ENCODE peak calls at places on chromosome 14, in nine cellular contexts. U is gastrocnemius medialis; D is uterus; M is aorta; X is naive thymus-derived CD4-positive, alpha-beta T cell; L is HCT116; R is spleen; G is tibial artery; Z is sigmoid colon. Q is an unnamed sample. For H3K27me3, the result is how much of the 10 kb centered on the place peaks cover.

GRCh38 chr14:52977798-52978197 is 26.9 kb upstream of the FERMT2 start:
- DNase-seq in U (no peak), D (no peak), M (no peak), X (no peak), L (no peak), R (no peak), G (no peak), Z (no peak), Q (no peak)

GRCh38 chr14:63203618-63204406 is 431 bp upstream of the RHOJ start:
- DNase-seq in U (peak), D (peak), M (peak), X (no peak), L (no peak), R (peak), G (peak), Z (peak), Q (peak)

GRCh38 chr14:102917469-102918211 is 4.8 kb upstream of the AMN start:
- DNase-seq in U (no peak), D (no peak), M (peak), X (peak), L (peak), R (peak), G (peak), Z (no peak), Q (peak)

GRCh38 chr14:73744874-73745529 is 30.8 kb upstream of the PNMA1 start:
- DNase-seq in U (no peak), D (no peak), M (no peak), X (no peak), L (peak), R (peak), G (no peak), Z (peak), Q (no peak)

GRCh38 chr14:106622200-106622745 is 1095.9 kb downstream of the TMEM121 start:
- DNase-seq in U (no peak), D (no peak), M (no peak), X (peak), L (no peak), R (no peak), G (no peak), Z (no peak), Q (no peak)

GRCh38 chr14:36451346-36452065 is 68.5 kb downstream of the NKX2-1 start:
- DNase-seq in U (no peak), D (no peak), M (no peak), X (no peak), L (no peak), R (no peak), G (no peak), Z (no peak), Q (no peak)

GRCh38 chr14:100051103-100051502 is 14.1 kb upstream of the EVL start:
- DNase-seq in U (no peak), D (no peak), M (no peak), X (no peak), L (no peak), R (no peak), G (no peak), Z (no peak), Q (no peak)

GRCh38 chr14:30621354-30621953 is 665 bp upstream of the SCFD1 start:
- DNase-seq in U (no peak), D (no peak), M (no peak), X (no peak), L (no peak), R (peak), G (no peak), Z (no peak), Q (no peak)

GRCh38 chr14:95480109-95480886 is 36.2 kb downstream of the SYNE3 start:
- DNase-seq in U (peak), D (peak), M (peak), X (no peak), L (no peak), R (no peak), G (peak), Z (peak), Q (peak)

DNA sequence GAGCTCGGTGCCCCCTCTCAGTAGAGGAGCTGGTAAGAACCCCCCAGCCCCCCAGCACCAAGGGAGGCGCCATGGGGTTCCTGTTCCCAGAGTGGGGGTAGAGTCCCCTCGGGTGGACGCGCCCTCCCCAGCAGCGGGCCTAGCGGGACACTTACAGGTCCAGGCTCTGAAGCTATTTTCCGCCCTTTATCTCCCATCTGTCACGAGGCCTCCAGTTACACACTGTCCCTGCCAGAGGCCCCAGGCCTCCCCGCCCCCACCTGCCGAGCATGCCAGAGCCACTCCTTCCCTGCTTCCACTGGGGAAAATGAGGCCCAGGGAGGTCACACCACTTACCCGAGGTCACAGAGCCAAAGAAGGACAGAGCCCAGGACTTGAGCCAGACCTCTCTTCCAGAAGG is 3.1 kb downstream of the C14orf180 start:
- DNase-seq in U (peak), D (peak), M (no peak), X (no peak), L (no peak), R (no peak), G (peak), Z (no peak), Q (peak)
- H3K27me3 ChIP-seq in U (under half), D (under half), M (under half), X (under half), L (under half), R (under half), G (under half), Z (under half), Q (under half)

GRCh38 chr14:25396128-25396527 is 346.2 kb upstream of the STXBP6 start:
- DNase-seq in U (no peak), D (no peak), M (no peak), X (no peak), L (no peak), R (no peak), G (no peak), Z (no peak), Q (no peak)

GRCh38 chr14:25394791-25395391 is 344.9 kb upstream of the STXBP6 start:
- DNase-seq in U (no peak), D (no peak), M (no peak), X (no peak), L (no peak), R (no peak), G (no peak), Z (no peak), Q (no peak)

GRCh38 chr14:25389948-25390347 is 340.0 kb upstream of the STXBP6 start:
- DNase-seq in U (no peak), D (no peak), M (no peak), X (no peak), L (no peak), R (no peak), G (no peak), Z (no peak), Q (no peak)

GRCh38 chr14:25394356-25394755 is 344.4 kb upstream of the STXBP6 start:
- DNase-seq in U (no peak), D (no peak), M (no peak), X (no peak), L (no peak), R (no peak), G (no peak), Z (no peak), Q (peak)
- H3K4me3 ChIP-seq in U (no peak), D (no peak), M (no peak), X (no peak), L (no peak), R (no peak), G (no peak), Z (no peak), Q (no peak)

GRCh38 chr14:51715742-51716141 is 64.0 kb downstream of the FRMD6 start:
- DNase-seq in U (no peak), D (no peak), M (no peak), X (no peak), L (no peak), R (no peak), G (no peak), Z (no peak), Q (no peak)

GRCh38 chr14:51724650-51725049 is 72.9 kb downstream of the FRMD6 start:
- DNase-seq in U (no peak), D (no peak), M (no peak), X (no peak), L (no peak), R (no peak), G (no peak), Z (no peak), Q (no peak)

GRCh38 chr14:51715250-51715649 is 63.5 kb downstream of the FRMD6 start:
- DNase-seq in U (no peak), D (no peak), M (no peak), X (no peak), L (no peak), R (no peak), G (no peak), Z (no peak), Q (no peak)

GRCh38 chr14:51716610-51717009 is 64.9 kb downstream of the FRMD6 start:
- DNase-seq in U (no peak), D (no peak), M (no peak), X (no peak), L (no peak), R (no peak), G (no peak), Z (no peak), Q (no peak)

GRCh38 chr14:51719970-51720369 is 68.3 kb downstream of the FRMD6 start:
- DNase-seq in U (no peak), D (no peak), M (no peak), X (no peak), L (no peak), R (no peak), G (no peak), Z (no peak), Q (no peak)
- H3K27me3 ChIP-seq in U (under half), D (under half), M (under half), X (under half), L (under half), R (under half), G (under half), Z (under half), Q (under half)

GRCh38 chr14:88322505-88323085 is 474 bp downstream of the KCNK10 start:
- DNase-seq in U (no peak), D (no peak), M (no peak), X (no peak), L (no peak), R (no peak), G (no peak), Z (no peak), Q (no peak)
- H3K4me3 ChIP-seq in U (no peak), D (no peak), M (no peak), X (no peak), L (no peak), R (peak), G (no peak), Z (peak), Q (peak)